ENCODE peak calls at places on chromosomes 2 and 18, in seven cellular contexts. I is right lobe of liver, R is breast epithelium, T is A549, X is Peyer's patch, Z is suprapubic skin, J is esophagus squamous epithelium. L is an unnamed sample.

GRCh38 chr2:241073166-241074064 is 28.7 kb downstream of the MTERF4 start:
- DNase-seq in J (no peak), Z (no peak), I (no peak), X (no peak), T (no peak), R (no peak), L (no peak)

GRCh38 chr18:68839701-68840100 is 41.8 kb downstream of the CCDC102B start:
- DNase-seq in J (no peak), X (no peak), Z (no peak), T (no peak), I (no peak), R (no peak), L (no peak)

GRCh38 chr2:122261923-122262322 is 506.5 kb downstream of the TSN start:
- DNase-seq in J (no peak), X (no peak), Z (no peak), T (no peak), I (no peak), R (no peak), L (no peak)

GRCh38 chr2:100822587-100823248 is 2.8 kb downstream of the NPAS2 start:
- DNase-seq in Z (no peak), I (no peak), T (no peak), X (no peak), J (no peak), R (no peak), L (no peak)

GRCh38 chr2:1591978-1592907 is 152.1 kb downstream of the PXDN start:
- DNase-seq in Z (no peak), T (peak; percentile 36), X (no peak), J (no peak), I (peak; percentile 70), R (no peak), L (no peak)

GRCh38 chr2:175662335-175662734 is 339.7 kb downstream of the LNPK start:
- DNase-seq in Z (no peak), J (no peak), X (no peak), T (no peak), R (no peak), I (no peak), L (no peak)

GRCh38 chr2:74201596-74201995 is 3.2 kb downstream of the MTHFD2 start:
- DNase-seq in J (no peak), R (no peak), I (no peak), Z (no peak), T (no peak), X (no peak), L (no peak)

GRCh38 chr2:41101281-41101680 is 649.4 kb upstream of the SLC8A1 start:
- DNase-seq in J (no peak), T (no peak), R (no peak), I (no peak), X (no peak), Z (no peak), L (no peak)

GRCh38 chr2:191910518-191910917 is 63.6 kb upstream of the CAVIN2 start:
- DNase-seq in X (no peak), Z (no peak), R (no peak), T (no peak), J (no peak), I (no peak), L (peak; percentile 46)

GRCh38 chr2:103401621-103402020 is 639.8 kb downstream of the TMEM182 start:
- DNase-seq in R (no peak), I (no peak), X (no peak), T (no peak), J (no peak), Z (no peak), L (no peak)

GRCh38 chr2:224062481-224063307 is 23.6 kb upstream of the SERPINE2 start:
- DNase-seq in Z (no peak), J (no peak), X (no peak), T (no peak), R (no peak), I (no peak), L (no peak)

GRCh38 chr18:68840554-68841263 is 42.8 kb downstream of the CCDC102B start:
- DNase-seq in X (no peak), R (no peak), I (no peak), Z (no peak), T (peak; percentile 0), J (no peak), L (peak; percentile 1)

GRCh38 chr2:173205375-173205774 is 129.7 kb downstream of the MAP3K20 start:
- DNase-seq in Z (no peak), T (no peak), J (no peak), R (no peak), I (peak; percentile 61), X (no peak), L (no peak)

GRCh38 chr2:230443540-230443939 is 27.5 kb downstream of the SP100 start:
- DNase-seq in J (no peak), X (no peak), T (no peak), I (no peak), Z (no peak), R (no peak), L (peak; percentile 9)

GRCh38 chr2:69185807-69186206 is 172.8 kb downstream of the ANTXR1 start:
- DNase-seq in R (no peak), T (no peak), Z (no peak), I (no peak), X (no peak), J (no peak), L (peak; percentile 61)

GRCh38 chr18:22320155-22320554 is 97.6 kb downstream of the CTAGE1 start:
- DNase-seq in X (no peak), T (no peak), J (no peak), I (no peak), Z (no peak), R (no peak), L (no peak)

GRCh38 chr18:29457316-29457715 is 1280.4 kb upstream of the CDH2 start:
- DNase-seq in J (no peak), Z (no peak), R (no peak), T (no peak), X (no peak), I (no peak), L (no peak)

GRCh38 chr18:60209042-60209441 is 163.5 kb downstream of the MC4R start:
- DNase-seq in T (no peak), X (no peak), I (no peak), J (no peak), R (no peak), Z (no peak), L (no peak)

GRCh38 chr18:31061945-31062344 is 19.4 kb upstream of the DSC3 start:
- DNase-seq in J (no peak), R (no peak), Z (no peak), X (no peak), I (no peak), T (no peak), L (no peak)

GRCh38 chr18:31065036-31065773 is 22.7 kb upstream of the DSC3 start:
- DNase-seq in I (no peak), J (no peak), X (no peak), T (no peak), Z (no peak), R (no peak), L (no peak)

GRCh38 chr18:31058897-31059296 is 16.4 kb upstream of the DSC3 start:
- DNase-seq in Z (no peak), X (no peak), I (no peak), R (no peak), T (no peak), J (no peak), L (no peak)

GRCh38 chr18:31066267-31066666 is 23.7 kb upstream of the DSC3 start:
- DNase-seq in Z (no peak), R (no peak), X (no peak), I (no peak), J (no peak), T (no peak), L (no peak)

GRCh38 chr18:31064130-31064529 is 21.6 kb upstream of the DSC3 start:
- DNase-seq in J (no peak), T (no peak), I (no peak), X (no peak), Z (no peak), R (no peak), L (no peak)
- TF ChIP-seq POLR2A in J (no peak), T (no peak), I (no peak), X (no peak), Z (no peak), R (no peak), L (no peak)

GRCh38 chr18:829432-829831 is 17.4 kb upstream of the YES1 start:
- DNase-seq in R (no peak), J (no peak), T (no peak), I (no peak), X (no peak), Z (no peak), L (no peak)

GRCh38 chr18:833197-833596 is 21.2 kb upstream of the YES1 start:
- DNase-seq in J (no peak), Z (no peak), X (no peak), T (no peak), I (no peak), R (no peak), L (no peak)

GRCh38 chr18:830315-830901 is 18.4 kb upstream of the YES1 start:
- DNase-seq in R (no peak), I (no peak), Z (no peak), X (no peak), T (no peak), J (no peak), L (no peak)

GRCh38 chr18:834086-834720 is 22.2 kb upstream of the YES1 start:
- DNase-seq in J (no peak), T (no peak), R (no peak), Z (no peak), X (no peak), I (no peak), L (no peak)

DNA sequence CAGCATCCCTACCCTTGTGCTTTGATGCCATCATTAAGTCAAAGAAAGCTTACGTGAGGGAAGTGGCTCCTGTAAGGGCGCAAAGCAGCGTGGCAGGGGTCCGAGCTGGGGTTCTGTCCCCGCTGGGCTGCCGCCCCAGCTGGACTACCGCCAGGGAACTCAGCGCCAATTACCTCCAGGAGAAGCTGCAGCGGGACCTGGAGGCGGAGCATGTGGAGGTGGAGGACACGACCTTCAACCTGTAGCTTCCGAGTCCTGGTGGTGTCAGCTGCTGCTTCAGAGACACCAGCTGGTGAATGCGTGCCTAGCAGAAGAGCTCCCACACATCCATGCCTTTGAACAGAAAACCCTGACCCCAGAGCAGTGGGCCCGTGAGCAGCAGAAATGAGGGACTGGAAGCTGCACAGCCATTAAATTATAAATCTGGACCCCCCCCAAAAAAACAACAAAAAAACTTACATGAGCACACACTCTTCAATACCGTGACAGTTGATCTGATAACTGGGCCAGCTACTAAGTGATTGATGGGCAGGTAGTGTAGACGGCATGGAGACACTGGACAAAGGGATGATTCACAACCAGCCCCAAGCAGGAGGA is 20.1 kb upstream of the YES1 start:
- DNase-seq in J (no peak), T (no peak), I (peak; percentile 90), X (no peak), Z (no peak), R (no peak), L (no peak)
- TF ChIP-seq POLR2A in J (no peak), T (no peak), I (no peak), X (no peak), Z (no peak), R (no peak), L (no peak)

GRCh38 chr18:9008709-9009635 is 93.5 kb upstream of the NDUFV2 start:
- DNase-seq in T (no peak), R (no peak), I (no peak), J (no peak), Z (no peak), X (no peak), L (no peak)
- TF ChIP-seq POLR2A in T (no peak), R (no peak), I (no peak), J (no peak), Z (no peak), X (no peak), L (no peak)

DNA sequence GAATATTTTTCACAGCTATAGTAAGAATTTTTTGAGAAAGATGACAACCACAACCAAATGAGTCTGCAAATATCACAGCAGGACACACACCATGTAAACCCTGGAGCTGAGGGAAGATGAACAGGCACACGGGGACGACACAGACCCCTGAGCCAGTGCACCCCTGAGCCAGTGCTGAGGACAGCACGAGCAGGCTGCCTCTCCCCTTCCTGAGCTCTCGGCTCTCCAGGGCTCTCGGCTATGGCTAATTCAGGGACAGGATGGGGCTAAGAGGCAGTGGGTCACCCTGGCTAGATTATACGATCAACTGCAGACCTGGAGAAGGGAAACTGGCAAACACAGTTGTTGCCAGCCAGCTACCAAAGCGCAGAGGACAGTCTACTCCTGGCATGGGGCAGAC is 41.4 kb downstream of the TGFBRAP1 start:
- DNase-seq in T (no peak), J (no peak), X (no peak), Z (no peak), I (no peak), R (no peak), L (no peak)
- TF ChIP-seq POLR2A in T (no peak), J (no peak), X (no peak), Z (no peak), I (no peak), R (no peak), L (no peak)